ENCODE peak calls at places on chromosomes 1 and 21, in ten cellular contexts. A is astrocyte of the cerebellum, J is caudate nucleus, T is uterus, R is NCI-H460, G is A549, H is tibial artery, P is EH, Q is colonic mucosa, D is hepatic stellate cell. S is an unnamed sample.

GRCh38 chr1:160711528-160712311 is at the start of gene CD48:
- DNase-seq in A (no peak), J (no peak), T (no peak), R (no peak), G (no peak), H (no peak), P (no peak), Q (no peak), D (no peak), S (peak; percentile 26)

GRCh38 chr1:114145504-114146160 is 8.0 kb downstream of the SYT6 start:
- DNase-seq in A (peak; percentile 12), J (no peak), T (no peak), R (no peak), G (no peak), H (no peak), P (no peak), Q (no peak), D (no peak), S (no peak)

GRCh38 chr1:39947265-39947664 is 7.7 kb upstream of the MFSD2A start:
- DNase-seq in A (no peak), J (no peak), T (no peak), R (no peak), G (no peak), H (no peak), P (no peak), Q (no peak), D (no peak), S (no peak)

GRCh38 chr21:35904995-35905972 is 155.0 kb downstream of the SETD4 start:
- DNase-seq in A (no peak), J (no peak), T (peak; percentile 43), R (no peak), G (no peak), H (peak; percentile 76), P (peak; percentile 30), Q (no peak), D (peak; percentile 25), S (no peak)

GRCh38 chr1:43313771-43314170 is 13.0 kb downstream of the TIE1 start:
- DNase-seq in A (no peak), J (no peak), T (no peak), R (no peak), G (no peak), H (peak; percentile 44), P (no peak), Q (peak; percentile 68), D (no peak), S (no peak)

GRCh38 chr1:184160236-184160635 is 108.7 kb downstream of the TSEN15 start:
- DNase-seq in A (no peak), J (no peak), T (no peak), R (peak; percentile 39), G (no peak), H (no peak), P (peak; percentile 96), Q (no peak), D (peak; percentile 47), S (no peak)

GRCh38 chr1:39006726-39007645 is 15.9 kb downstream of the AKIRIN1 start:
- DNase-seq in A (no peak), J (no peak), T (no peak), R (no peak), G (no peak), H (no peak), P (no peak), Q (no peak), D (no peak), S (no peak)

GRCh38 chr1:69088556-69088955 is 479.2 kb upstream of the LRRC7 start:
- DNase-seq in A (no peak), J (no peak), T (no peak), R (no peak), G (no peak), H (no peak), P (no peak), Q (no peak), D (no peak), S (no peak)

GRCh38 chr1:31497601-31498000 is 78.7 kb upstream of the TINAGL1 start:
- DNase-seq in A (no peak), J (no peak), T (no peak), R (no peak), G (no peak), H (no peak), P (peak; percentile 16), Q (no peak), D (peak; percentile 33), S (no peak)

GRCh38 chr1:50929376-50929958 is 30.6 kb downstream of the FAF1 start:
- DNase-seq in A (peak; percentile 42), J (no peak), T (no peak), R (peak; percentile 20), G (peak; percentile 5), H (no peak), P (peak; percentile 55), Q (no peak), D (peak; percentile 15), S (no peak)

GRCh38 chr1:111615874-111616715 is 3.5 kb upstream of the RAP1A start:
- DNase-seq in A (no peak), J (no peak), T (no peak), R (no peak), G (no peak), H (no peak), P (no peak), Q (no peak), D (no peak), S (no peak)

GRCh38 chr21:16519656-16520055 is 789.9 kb downstream of the USP25 start:
- DNase-seq in A (no peak), J (no peak), T (no peak), R (no peak), G (no peak), H (no peak), P (no peak), Q (no peak), D (no peak), S (no peak)

GRCh38 chr1:231178970-231179369 is 17.1 kb downstream of the TRIM67 start:
- DNase-seq in A (no peak), J (no peak), T (no peak), R (no peak), G (no peak), H (no peak), P (no peak), Q (no peak), D (no peak), S (no peak)

GRCh38 chr1:13892671-13893325 is 192.8 kb downstream of the PRDM2 start:
- DNase-seq in A (no peak), J (no peak), T (no peak), R (peak; percentile 1), G (no peak), H (no peak), P (no peak), Q (peak; percentile 33), D (no peak), S (no peak)

GRCh38 chr1:89821322-89822108 is 683 bp downstream of the LRRC8D start:
- DNase-seq in A (no peak), J (no peak), T (peak; percentile 21), R (no peak), G (peak; percentile 41), H (peak; percentile 67), P (peak; percentile 46), Q (peak; percentile 76), D (peak; percentile 40), S (peak; percentile 43)

GRCh38 chr1:27656157-27656893 is 15.7 kb downstream of the IFI6 start:
- DNase-seq in A (peak; percentile 58), J (no peak), T (peak; percentile 37), R (no peak), G (no peak), H (peak; percentile 81), P (peak; percentile 78), Q (peak; percentile 40), D (peak; percentile 71), S (no peak)

GRCh38 chr1:233518344-233518743 is 95.6 kb upstream of the KCNK1 start:
- DNase-seq in A (no peak), J (peak; percentile 8), T (no peak), R (peak; percentile 45), G (peak; percentile 33), H (no peak), P (peak; percentile 33), Q (peak; percentile 68), D (no peak), S (no peak)

GRCh38 chr1:208176654-208177053 is 67.5 kb downstream of the PLXNA2 start:
- DNase-seq in A (no peak), J (no peak), T (no peak), R (no peak), G (no peak), H (no peak), P (no peak), Q (no peak), D (no peak), S (no peak)